ENCODE peak calls at places on chromosomes 3 and 15, in eight cellular contexts. One of them, this sample, is unnamed.

GRCh38 chr3:112640864-112641751 is at the start of gene CCDC80:
- DNase-seq in mammary epithelial cell: peak
- DNase-seq in CD8-positive, alpha-beta T cell: no peak
- DNase-seq in thoracic aorta: no peak
- DNase-seq in tibial artery: peak
- DNase-seq in cardiac fibroblast: peak
- DNase-seq in HFFc6: peak
- DNase-seq in neural progenitor cell: peak
- DNase-seq in this sample: no peak

GRCh38 chr3:70247955-70248354 is 64.5 kb downstream of the MDFIC2 start:
- DNase-seq in CD8-positive, alpha-beta T cell: no peak
- DNase-seq in mammary epithelial cell: no peak
- DNase-seq in tibial artery: no peak
- DNase-seq in cardiac fibroblast: no peak
- DNase-seq in HFFc6: no peak
- DNase-seq in thoracic aorta: no peak
- DNase-seq in neural progenitor cell: no peak
- DNase-seq in this sample: no peak

GRCh38 chr3:99965077-99965476 is 147.4 kb downstream of the CMSS1 start:
- DNase-seq in cardiac fibroblast: peak
- DNase-seq in tibial artery: no peak
- DNase-seq in mammary epithelial cell: peak
- DNase-seq in CD8-positive, alpha-beta T cell: no peak
- DNase-seq in HFFc6: peak
- DNase-seq in neural progenitor cell: no peak
- DNase-seq in thoracic aorta: no peak
- DNase-seq in this sample: no peak

GRCh38 chr15:62494144-62494543 is 329.1 kb upstream of the C2CD4B start:
- DNase-seq in cardiac fibroblast: no peak
- DNase-seq in CD8-positive, alpha-beta T cell: no peak
- DNase-seq in mammary epithelial cell: no peak
- DNase-seq in tibial artery: no peak
- DNase-seq in HFFc6: no peak
- DNase-seq in neural progenitor cell: peak
- DNase-seq in thoracic aorta: no peak
- DNase-seq in this sample: no peak

GRCh38 chr3:185069583-185070030 is 83.3 kb downstream of the C3orf70 start:
- DNase-seq in thoracic aorta: no peak
- DNase-seq in tibial artery: no peak
- DNase-seq in HFFc6: no peak
- DNase-seq in neural progenitor cell: peak
- DNase-seq in mammary epithelial cell: no peak
- DNase-seq in CD8-positive, alpha-beta T cell: no peak
- DNase-seq in cardiac fibroblast: no peak
- DNase-seq in this sample: no peak

GRCh38 chr3:141454906-141455602 is 31.8 kb upstream of the RASA2 start:
- DNase-seq in thoracic aorta: no peak
- DNase-seq in mammary epithelial cell: peak
- DNase-seq in neural progenitor cell: peak
- DNase-seq in cardiac fibroblast: peak
- DNase-seq in CD8-positive, alpha-beta T cell: no peak
- DNase-seq in tibial artery: no peak
- DNase-seq in HFFc6: peak
- DNase-seq in this sample: no peak

GRCh38 chr3:120642368-120642948 is 39.6 kb downstream of the HGD start:
- DNase-seq in neural progenitor cell: no peak
- DNase-seq in tibial artery: no peak
- DNase-seq in thoracic aorta: no peak
- DNase-seq in HFFc6: peak
- DNase-seq in mammary epithelial cell: no peak
- DNase-seq in cardiac fibroblast: peak
- DNase-seq in CD8-positive, alpha-beta T cell: no peak
- DNase-seq in this sample: no peak

GRCh38 chr15:48493084-48493762 is 152.3 kb downstream of the FBN1 start:
- DNase-seq in mammary epithelial cell: peak
- DNase-seq in thoracic aorta: no peak
- DNase-seq in HFFc6: peak
- DNase-seq in cardiac fibroblast: peak
- DNase-seq in tibial artery: no peak
- DNase-seq in CD8-positive, alpha-beta T cell: no peak
- DNase-seq in neural progenitor cell: no peak
- DNase-seq in this sample: no peak

GRCh38 chr15:32838820-32839219 is 121.0 kb downstream of the GREM1 start:
- DNase-seq in mammary epithelial cell: no peak
- DNase-seq in thoracic aorta: no peak
- DNase-seq in HFFc6: peak
- DNase-seq in CD8-positive, alpha-beta T cell: no peak
- DNase-seq in cardiac fibroblast: peak
- DNase-seq in tibial artery: no peak
- DNase-seq in neural progenitor cell: no peak
- DNase-seq in this sample: no peak

GRCh38 chr15:78726870-78727551 is 84.3 kb downstream of the ADAMTS7 start:
- DNase-seq in HFFc6: no peak
- DNase-seq in neural progenitor cell: peak
- DNase-seq in CD8-positive, alpha-beta T cell: no peak
- DNase-seq in thoracic aorta: no peak
- DNase-seq in tibial artery: no peak
- DNase-seq in cardiac fibroblast: no peak
- DNase-seq in mammary epithelial cell: peak
- DNase-seq in this sample: no peak

GRCh38 chr3:36795622-36796021 is 31.3 kb upstream of the DCLK3 start:
- DNase-seq in cardiac fibroblast: no peak
- DNase-seq in CD8-positive, alpha-beta T cell: no peak
- DNase-seq in thoracic aorta: no peak
- DNase-seq in neural progenitor cell: no peak
- DNase-seq in mammary epithelial cell: no peak
- DNase-seq in HFFc6: no peak
- DNase-seq in tibial artery: no peak
- DNase-seq in this sample: no peak

GRCh38 chr3:36786921-36787890 is 22.9 kb upstream of the DCLK3 start:
- DNase-seq in mammary epithelial cell: no peak
- DNase-seq in neural progenitor cell: no peak
- DNase-seq in CD8-positive, alpha-beta T cell: no peak
- DNase-seq in HFFc6: no peak
- DNase-seq in tibial artery: peak
- DNase-seq in thoracic aorta: no peak
- DNase-seq in cardiac fibroblast: no peak
- DNase-seq in this sample: no peak

GRCh38 chr3:36796896-36797295 is 32.5 kb upstream of the DCLK3 start:
- DNase-seq in CD8-positive, alpha-beta T cell: no peak
- DNase-seq in cardiac fibroblast: peak
- DNase-seq in tibial artery: no peak
- DNase-seq in HFFc6: peak
- DNase-seq in thoracic aorta: no peak
- DNase-seq in neural progenitor cell: no peak
- DNase-seq in mammary epithelial cell: peak
- DNase-seq in this sample: no peak

GRCh38 chr3:36790765-36791164 is 26.4 kb upstream of the DCLK3 start:
- DNase-seq in HFFc6: no peak
- DNase-seq in mammary epithelial cell: no peak
- DNase-seq in thoracic aorta: no peak
- DNase-seq in neural progenitor cell: no peak
- DNase-seq in CD8-positive, alpha-beta T cell: no peak
- DNase-seq in cardiac fibroblast: no peak
- DNase-seq in tibial artery: no peak
- DNase-seq in this sample: no peak

DNA sequence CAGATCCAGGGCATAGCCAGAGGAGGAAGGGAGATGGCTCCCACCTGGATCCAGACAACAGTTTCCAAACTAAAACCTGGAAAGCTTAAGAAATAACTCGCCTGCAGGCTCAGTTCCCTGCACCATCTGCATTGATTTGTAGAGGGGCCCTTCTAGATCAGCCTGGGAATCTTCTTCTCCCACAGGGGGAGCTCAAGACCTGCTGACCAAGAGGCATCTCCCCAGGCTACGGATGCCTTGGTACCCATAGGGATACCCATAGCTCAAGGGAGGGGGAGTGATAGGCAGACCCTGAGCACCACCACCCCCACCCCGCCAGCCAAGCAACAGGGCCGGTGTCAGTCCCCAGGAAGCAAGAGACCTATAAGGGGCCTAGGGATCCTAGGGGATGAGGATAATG is 28.0 kb upstream of the DCLK3 start:
- DNase-seq in CD8-positive, alpha-beta T cell: no peak
- DNase-seq in neural progenitor cell: peak
- DNase-seq in tibial artery: no peak
- DNase-seq in thoracic aorta: no peak
- DNase-seq in HFFc6: peak
- DNase-seq in mammary epithelial cell: peak
- DNase-seq in cardiac fibroblast: peak
- DNase-seq in this sample: no peak
- TF ChIP-seq CTCF in CD8-positive, alpha-beta T cell: no peak
- TF ChIP-seq CTCF in neural progenitor cell: peak
- TF ChIP-seq CTCF in tibial artery: peak
- TF ChIP-seq CTCF in thoracic aorta: no peak
- TF ChIP-seq CTCF in HFFc6: peak
- TF ChIP-seq CTCF in mammary epithelial cell: peak
- TF ChIP-seq CTCF in cardiac fibroblast: peak
- TF ChIP-seq CTCF in this sample: peak

GRCh38 chr3:10994311-10994710 is 1.8 kb downstream of the SLC6A1 start:
- DNase-seq in CD8-positive, alpha-beta T cell: no peak
- DNase-seq in HFFc6: no peak
- DNase-seq in thoracic aorta: no peak
- DNase-seq in neural progenitor cell: peak
- DNase-seq in mammary epithelial cell: no peak
- DNase-seq in cardiac fibroblast: no peak
- DNase-seq in tibial artery: no peak
- DNase-seq in this sample: no peak
- TF ChIP-seq CTCF in CD8-positive, alpha-beta T cell: no peak
- TF ChIP-seq CTCF in HFFc6: no peak
- TF ChIP-seq CTCF in thoracic aorta: no peak
- TF ChIP-seq CTCF in neural progenitor cell: no peak
- TF ChIP-seq CTCF in mammary epithelial cell: no peak
- TF ChIP-seq CTCF in cardiac fibroblast: no peak
- TF ChIP-seq CTCF in tibial artery: no peak
- TF ChIP-seq CTCF in this sample: no peak

GRCh38 chr3:98259707-98260106 is 4.3 kb upstream of the OR5H6 start:
- DNase-seq in CD8-positive, alpha-beta T cell: no peak
- DNase-seq in thoracic aorta: no peak
- DNase-seq in neural progenitor cell: no peak
- DNase-seq in cardiac fibroblast: no peak
- DNase-seq in HFFc6: no peak
- DNase-seq in mammary epithelial cell: no peak
- DNase-seq in tibial artery: no peak
- DNase-seq in this sample: no peak
- TF ChIP-seq CTCF in CD8-positive, alpha-beta T cell: no peak
- TF ChIP-seq CTCF in thoracic aorta: no peak
- TF ChIP-seq CTCF in neural progenitor cell: peak
- TF ChIP-seq CTCF in cardiac fibroblast: peak
- TF ChIP-seq CTCF in HFFc6: no peak
- TF ChIP-seq CTCF in mammary epithelial cell: peak
- TF ChIP-seq CTCF in tibial artery: no peak
- TF ChIP-seq CTCF in this sample: no peak

DNA sequence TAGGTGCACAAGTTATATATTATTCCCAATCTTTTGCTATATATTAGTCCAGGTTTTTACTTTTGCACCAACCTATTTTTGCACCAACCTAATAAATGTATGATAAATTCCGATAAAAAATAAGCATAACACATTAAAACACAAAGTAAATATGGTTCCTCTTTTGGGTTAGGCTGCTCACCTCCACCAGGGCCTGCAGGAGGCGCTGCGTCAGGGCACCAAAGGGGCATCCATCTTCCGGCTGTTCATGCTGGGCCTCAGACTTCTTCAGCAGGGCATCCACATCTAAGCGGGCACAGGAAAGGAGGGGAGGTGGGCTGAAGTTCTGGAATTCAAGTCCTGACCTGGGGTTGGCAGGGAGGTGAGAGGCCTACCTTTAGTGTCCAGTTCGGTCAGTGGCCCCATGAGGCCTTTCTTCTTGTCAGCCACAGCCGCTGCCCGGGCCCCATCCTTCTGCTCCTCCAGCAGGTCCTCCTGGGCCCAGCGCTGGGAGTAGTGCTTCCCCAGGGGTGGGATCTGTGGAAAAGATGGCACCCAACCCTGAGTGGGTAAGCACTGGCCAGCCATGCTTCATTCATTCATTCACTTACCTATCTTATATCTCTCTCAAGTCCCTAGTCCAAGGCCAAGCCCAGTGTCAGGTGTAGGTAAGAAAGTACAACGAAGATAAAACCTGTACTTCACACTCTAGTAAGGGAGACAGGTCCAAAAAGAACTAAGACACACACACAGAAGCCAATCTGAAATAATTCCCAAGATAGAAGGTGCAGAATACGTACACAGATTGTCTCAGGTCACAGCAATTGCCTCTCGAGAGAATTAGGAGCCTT is 5.2 kb downstream of the TADA3 start:
- DNase-seq in mammary epithelial cell: no peak
- DNase-seq in cardiac fibroblast: no peak
- DNase-seq in neural progenitor cell: no peak
- DNase-seq in tibial artery: no peak
- DNase-seq in CD8-positive, alpha-beta T cell: no peak
- DNase-seq in thoracic aorta: no peak
- DNase-seq in HFFc6: no peak
- DNase-seq in this sample: no peak
- TF ChIP-seq CTCF in mammary epithelial cell: peak
- TF ChIP-seq CTCF in cardiac fibroblast: peak
- TF ChIP-seq CTCF in neural progenitor cell: peak
- TF ChIP-seq CTCF in tibial artery: no peak
- TF ChIP-seq CTCF in CD8-positive, alpha-beta T cell: no peak
- TF ChIP-seq CTCF in thoracic aorta: peak
- TF ChIP-seq CTCF in HFFc6: peak
- TF ChIP-seq CTCF in this sample: peak

GRCh38 chr3:71423151-71423906 is 160.2 kb downstream of the FOXP1 start:
- DNase-seq in neural progenitor cell: peak
- DNase-seq in HFFc6: no peak
- DNase-seq in mammary epithelial cell: peak
- DNase-seq in tibial artery: no peak
- DNase-seq in cardiac fibroblast: peak
- DNase-seq in thoracic aorta: no peak
- DNase-seq in CD8-positive, alpha-beta T cell: no peak
- DNase-seq in this sample: no peak
- TF ChIP-seq CTCF in neural progenitor cell: no peak
- TF ChIP-seq CTCF in HFFc6: peak
- TF ChIP-seq CTCF in mammary epithelial cell: peak
- TF ChIP-seq CTCF in tibial artery: no peak
- TF ChIP-seq CTCF in cardiac fibroblast: no peak
- TF ChIP-seq CTCF in thoracic aorta: no peak
- TF ChIP-seq CTCF in CD8-positive, alpha-beta T cell: no peak
- TF ChIP-seq CTCF in this sample: peak

DNA sequence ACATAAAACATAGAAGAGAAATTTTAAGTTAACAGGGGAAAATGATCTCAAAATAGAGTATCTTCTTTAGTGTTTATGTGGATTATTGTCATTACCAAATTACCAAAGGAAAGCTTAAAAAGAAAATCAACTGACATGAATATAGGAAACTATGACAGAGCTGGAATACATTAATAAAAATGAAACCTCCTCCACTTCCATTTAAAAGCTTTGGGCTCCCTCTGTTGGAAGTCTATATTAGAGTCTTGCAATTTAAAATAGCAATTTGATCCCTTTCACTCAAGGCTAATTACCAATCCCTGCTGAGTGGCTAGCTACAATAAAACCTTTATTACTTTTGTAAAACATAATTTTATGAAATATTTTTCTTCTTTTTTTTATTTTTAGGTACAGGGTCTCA is 61.4 kb upstream of the IMPG2 start:
- DNase-seq in thoracic aorta: no peak
- DNase-seq in HFFc6: peak
- DNase-seq in cardiac fibroblast: peak
- DNase-seq in tibial artery: no peak
- DNase-seq in CD8-positive, alpha-beta T cell: no peak
- DNase-seq in mammary epithelial cell: peak
- DNase-seq in neural progenitor cell: peak
- DNase-seq in this sample: no peak
- TF ChIP-seq CTCF in thoracic aorta: peak
- TF ChIP-seq CTCF in HFFc6: peak
- TF ChIP-seq CTCF in cardiac fibroblast: peak
- TF ChIP-seq CTCF in tibial artery: peak
- TF ChIP-seq CTCF in CD8-positive, alpha-beta T cell: peak
- TF ChIP-seq CTCF in mammary epithelial cell: peak
- TF ChIP-seq CTCF in neural progenitor cell: peak
- TF ChIP-seq CTCF in this sample: peak

This sample was measured in chondrocyte.